ENCODE peak calls at places on chromosomes 11 and 22, in nine cellular contexts. B, S, N, X, R, U, L, D and O are unnamed samples.
A peak's percentile ranks its signal among the peaks of the same experiment; 100 is the strongest.

GRCh38 chr11:495537-495931 is 11.5 kb downstream of the RNH1 start:
- DNase-seq in R (no peak), X (no peak), D (no peak), N (no peak), L (peak; percentile 17), U (no peak), B (no peak), S (no peak), O (no peak)

GRCh38 chr22:40635008-40635939 is 1.2 kb downstream of the MRTFA start:
- DNase-seq in S (no peak), X (no peak), L (peak; percentile 30), U (no peak), B (no peak), R (no peak), D (no peak), N (no peak), O (no peak)

GRCh38 chr11:2298795-2299747 is 2.6 kb downstream of the C11orf21 start:
- DNase-seq in U (peak; percentile 63), D (no peak), L (no peak), B (no peak), X (peak; percentile 59), N (peak; percentile 25), S (peak; percentile 62), R (peak; percentile 65), O (peak; percentile 35)

GRCh38 chr11:16791494-16791961 is 53.1 kb downstream of the C11orf58 start:
- DNase-seq in N (no peak), L (peak; percentile 94), R (no peak), U (peak; percentile 24), D (no peak), B (peak; percentile 62), X (peak; percentile 75), S (no peak), O (peak; percentile 54)

GRCh38 chr22:44578115-44578457 is 80.1 kb upstream of the RTL6 start:
- DNase-seq in N (no peak), B (no peak), S (no peak), R (no peak), U (no peak), X (no peak), D (no peak), L (no peak), O (no peak)

GRCh38 chr22:29635734-29636357 is 32.4 kb downstream of the NF2 start:
- DNase-seq in R (peak; percentile 29), B (peak; percentile 34), L (peak; percentile 64), N (no peak), X (peak; percentile 62), D (peak; percentile 23), S (peak; percentile 60), U (peak; percentile 32), O (peak; percentile 69)

GRCh38 chr11:3340025-3340424 is 38.9 kb downstream of the ZNF195 start:
- DNase-seq in U (no peak), X (peak; percentile 27), B (peak; percentile 10), N (no peak), D (no peak), L (peak; percentile 47), S (no peak), R (peak; percentile 41), O (no peak)

GRCh38 chr22:40178417-40179409 is 988 bp downstream of the TNRC6B start:
- DNase-seq in X (no peak), D (no peak), B (no peak), N (no peak), L (peak; percentile 71), S (peak; percentile 16), R (no peak), U (peak; percentile 31), O (peak; percentile 75)

GRCh38 chr11:129846508-129847335 is 31.1 kb downstream of the TMEM45B start:
- DNase-seq in N (no peak), L (no peak), B (no peak), X (peak; percentile 61), D (peak; percentile 17), R (no peak), U (peak; percentile 83), S (no peak), O (no peak)

GRCh38 chr11:199782-200181 is 6.9 kb downstream of the SCGB1C1 start:
- DNase-seq in L (no peak), U (no peak), B (no peak), S (no peak), D (no peak), N (no peak), R (no peak), X (no peak), O (no peak)

GRCh38 chr22:36332623-36333331 is 55.0 kb downstream of the MYH9 start:
- DNase-seq in D (peak; percentile 59), L (peak; percentile 64), X (peak; percentile 59), U (no peak), B (no peak), S (no peak), R (no peak), N (no peak), O (peak; percentile 87)

GRCh38 chr11:120792306-120792705 is 231.6 kb upstream of the TBCEL start:
- DNase-seq in U (no peak), R (no peak), X (no peak), L (no peak), N (no peak), S (no peak), B (no peak), D (no peak), O (no peak)

GRCh38 chr11:93169950-93170561 is 27.7 kb downstream of the SLC36A4 start:
- DNase-seq in D (no peak), X (peak; percentile 37), S (peak; percentile 13), B (peak; percentile 22), R (no peak), L (peak; percentile 40), U (peak; percentile 24), N (no peak), O (peak; percentile 17)

GRCh38 chr11:85946221-85946620 is 91.0 kb downstream of the CCDC83 start:
- DNase-seq in B (no peak), D (no peak), L (no peak), U (peak; percentile 49), N (no peak), X (no peak), R (no peak), S (no peak), O (no peak)

GRCh38 chr11:74085542-74085892 is 76.6 kb upstream of the UCP3 start:
- DNase-seq in B (no peak), N (no peak), L (no peak), X (no peak), R (peak; percentile 45), D (no peak), U (peak; percentile 15), S (no peak), O (no peak)

GRCh38 chr11:122116591-122116990 is 576 bp upstream of the BLID start:
- DNase-seq in L (no peak), U (no peak), B (no peak), R (no peak), S (no peak), D (no peak), N (no peak), X (no peak), O (no peak)

GRCh38 chr11:2788751-2789140 is 89.0 kb upstream of the KCNQ1OT1 start:
- DNase-seq in D (no peak), N (no peak), S (no peak), B (no peak), U (no peak), L (no peak), X (no peak), R (no peak), O (no peak)

GRCh38 chr11:57527056-57527631 is 3.4 kb downstream of the TIMM10 start:
- DNase-seq in U (peak; percentile 64), S (peak; percentile 52), X (peak; percentile 64), B (peak; percentile 32), N (no peak), D (no peak), R (peak; percentile 49), L (peak; percentile 59), O (peak; percentile 77)

GRCh38 chr22:20777420-20778177 is 3.7 kb downstream of the SERPIND1 start:
- DNase-seq in R (peak; percentile 97), S (no peak), U (peak; percentile 99), B (peak; percentile 70), L (peak; percentile 67), N (no peak), X (peak; percentile 85), D (no peak), O (peak; percentile 78)
- TF ChIP-seq MAX in R (no peak), S (no peak), U (no peak), B (peak; percentile 36), L (no peak), N (no peak), X (no peak), D (no peak), O (no peak)

DNA sequence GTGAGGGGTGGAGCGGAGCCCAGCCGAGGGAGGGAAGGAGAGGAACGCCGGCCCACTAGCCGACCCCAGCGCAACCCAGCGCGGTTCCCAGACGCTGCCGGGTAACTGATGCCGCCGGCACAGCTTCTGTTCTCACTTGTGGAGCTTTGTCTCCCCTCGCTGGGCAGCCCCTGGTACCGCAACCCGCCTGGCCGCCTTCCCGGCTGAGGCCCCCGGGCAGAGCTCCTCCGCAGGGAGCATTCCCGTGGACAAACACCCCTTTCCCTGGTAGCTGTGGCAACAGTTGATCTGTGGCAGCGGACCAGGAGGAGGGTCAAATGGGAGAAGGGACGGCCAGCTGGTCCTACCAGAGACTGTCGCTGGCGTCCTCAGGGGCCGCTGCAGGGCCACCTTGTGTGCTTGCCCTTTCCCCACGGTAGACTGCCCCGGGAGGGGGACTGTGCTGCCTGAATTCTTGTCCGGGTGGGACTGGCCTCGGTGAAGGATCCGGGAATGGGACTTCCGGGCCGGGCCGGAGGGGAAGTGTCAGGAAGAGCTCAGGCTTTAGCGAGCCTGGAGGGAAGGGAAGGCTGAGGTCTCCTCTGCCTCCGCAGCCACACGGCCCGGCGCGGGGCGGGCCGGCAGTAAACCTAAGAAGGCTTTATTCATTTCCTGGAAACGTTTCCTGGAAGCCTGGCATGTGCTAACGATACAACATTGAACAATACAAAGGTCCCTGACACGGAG is 468.0 kb downstream of the OPCML start:
- DNase-seq in U (peak; percentile 16), R (no peak), N (peak; percentile 67), B (no peak), X (no peak), S (peak; percentile 91), D (no peak), L (peak; percentile 48), O (peak; percentile 27)
- TF ChIP-seq CTCF in U (peak; percentile 84), R (peak; percentile 28), N (peak; percentile 81), B (no peak), X (no peak), S (peak; percentile 32), D (peak; percentile 20), L (peak; percentile 68), O (peak; percentile 36)

DNA sequence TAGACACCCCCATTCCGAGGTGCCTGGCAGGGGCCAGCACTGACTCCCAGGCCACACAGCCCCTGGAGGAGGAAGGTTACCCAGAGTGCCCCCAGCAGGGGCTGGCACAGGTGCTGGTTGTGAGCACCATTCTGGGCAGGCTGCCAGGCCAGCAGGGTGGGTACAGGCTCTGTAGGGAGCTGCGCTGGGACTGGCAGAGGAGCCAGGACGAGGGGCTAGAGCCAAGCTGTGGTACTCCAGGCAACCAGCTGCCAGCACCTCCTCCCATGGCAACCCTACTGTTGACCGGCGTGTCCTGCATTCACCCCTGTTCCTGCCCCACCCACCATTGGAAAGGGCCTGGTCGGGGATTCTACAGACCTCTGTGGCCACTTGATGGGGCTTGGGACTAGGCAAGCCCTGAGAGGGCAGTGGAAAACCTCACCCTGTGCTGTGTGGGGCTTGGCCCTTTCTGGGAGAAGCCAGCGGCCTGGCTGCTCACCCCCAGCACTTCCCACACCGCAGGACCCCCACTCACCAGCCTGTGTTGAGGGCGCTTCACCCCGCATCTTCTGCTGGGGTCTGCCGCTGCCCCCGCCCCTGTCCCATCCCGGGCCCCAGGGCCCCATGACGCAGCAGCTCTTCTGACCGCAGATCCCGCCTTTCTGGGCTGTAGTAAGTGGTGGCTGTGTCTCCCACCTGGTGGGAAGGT is 1.9 kb downstream of the CLDN5 start:
- DNase-seq in R (peak; percentile 53), N (no peak), L (peak; percentile 28), D (no peak), U (no peak), X (no peak), B (no peak), S (peak; percentile 50), O (no peak)
- H3K4me3 ChIP-seq in R (no peak overlapping the region), N (no peak overlapping the region), L (peak overlapping the region; percentile 75), D (no peak overlapping the region), U (no peak overlapping the region), X (no peak overlapping the region), B (no peak overlapping the region), S (no peak overlapping the region), O (no peak overlapping the region)

GRCh38 chr22:33919591-33920501 is at the start of gene LARGE1:
- DNase-seq in D (no peak), S (peak; percentile 72), R (peak; percentile 14), B (no peak), U (peak; percentile 13), L (no peak), N (no peak), X (peak; percentile 3), O (peak; percentile 57)
- TF ChIP-seq MAX in D (no peak), S (no peak), R (no peak), B (no peak), U (no peak), L (no peak), N (peak; percentile 15), X (no peak), O (no peak)